ENCODE peak calls at places on chromosomes 1 and 21, in five cellular contexts. P, K, D, E and C are unnamed samples.
A peak's percentile ranks its signal among the peaks of the same experiment; 100 is the strongest.

GRCh38 chr1:44950434-44950833 is 36.0 kb downstream of the EIF2B3 start:
- DNase-seq in P (no peak), E (no peak), D (no peak), K (no peak), C (no peak)

GRCh38 chr1:177227978-177228720 is 57.4 kb downstream of the BRINP2 start:
- DNase-seq in P (no peak), K (no peak), E (no peak), D (no peak), C (peak; percentile 52)

GRCh38 chr1:151790940-151791651 is 796 bp upstream of the TDRKH start:
- DNase-seq in K (no peak), E (peak; percentile 19), D (peak; percentile 48), P (no peak), C (peak; percentile 33)

GRCh38 chr1:151371340-151371739 is 1.2 kb downstream of the SELENBP1 start:
- DNase-seq in E (peak; percentile 53), P (no peak), D (peak; percentile 69), K (no peak), C (no peak)

GRCh38 chr1:150420560-150421265 is 56.8 kb downstream of the RPRD2 start:
- DNase-seq in E (no peak), D (no peak), P (no peak), K (no peak), C (no peak)

GRCh38 chr21:35575280-35575915 is 484.9 kb downstream of the SETD4 start:
- DNase-seq in E (no peak), P (no peak), K (no peak), D (no peak), C (no peak)

GRCh38 chr1:227944066-227944930 is 3.4 kb downstream of the WNT9A start:
- DNase-seq in E (no peak), K (peak; percentile 62), D (peak; percentile 60), P (no peak), C (no peak)

GRCh38 chr1:173042806-173043205 is 7.9 kb downstream of the TNFSF18 start:
- DNase-seq in E (no peak), K (no peak), D (no peak), P (no peak), C (no peak)

GRCh38 chr1:61397915-61398314 is 315.6 kb downstream of the NFIA start:
- DNase-seq in K (no peak), E (no peak), P (no peak), D (no peak), C (no peak)

GRCh38 chr1:54117815-54118563 is 34.8 kb downstream of the CDCP2 start:
- DNase-seq in E (no peak), P (no peak), D (no peak), K (no peak), C (no peak)

DNA sequence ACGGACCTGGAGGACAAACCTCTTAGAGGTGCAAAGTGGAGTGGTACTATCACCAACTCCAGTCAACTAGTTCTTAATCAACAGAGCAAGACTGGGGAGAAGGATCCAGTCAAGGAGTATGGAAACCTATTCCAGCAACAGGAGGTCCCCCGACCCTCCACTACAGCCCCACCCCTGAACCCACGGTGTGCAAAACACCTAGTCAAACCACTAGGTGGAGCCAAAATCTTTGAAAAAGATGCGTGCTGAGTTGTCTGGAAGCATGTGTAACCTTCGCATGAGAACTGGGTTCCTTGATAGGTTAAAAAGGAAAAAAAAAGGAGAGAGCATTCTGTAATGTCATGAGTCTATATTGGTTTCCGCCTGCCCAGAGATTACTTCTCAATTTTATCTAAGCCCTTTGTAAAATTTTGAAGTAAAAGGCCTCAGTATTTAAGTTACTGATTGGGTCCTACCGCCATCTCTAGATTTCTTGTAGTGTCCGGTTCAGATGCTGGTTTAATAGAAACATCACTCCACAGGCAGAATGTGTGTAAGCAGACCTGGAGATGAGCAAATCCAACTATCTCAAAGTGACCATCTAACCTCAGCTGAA is 81.9 kb upstream of the HAO2 start:
- DNase-seq in D (peak; percentile 12), P (peak; percentile 51), E (no peak), K (no peak), C (peak; percentile 53)
- TF ChIP-seq CTCF in D (peak; percentile 51), P (peak; percentile 74), E (no peak), K (peak; percentile 78), C (peak; percentile 68)

GRCh38 chr1:50080904-50081586 is 27.7 kb upstream of the ELAVL4 start:
- DNase-seq in D (no peak), K (no peak), P (no peak), E (no peak), C (no peak)
- TF ChIP-seq CTCF in D (no peak), K (no peak), P (peak; percentile 26), E (no peak), C (no peak)

DNA sequence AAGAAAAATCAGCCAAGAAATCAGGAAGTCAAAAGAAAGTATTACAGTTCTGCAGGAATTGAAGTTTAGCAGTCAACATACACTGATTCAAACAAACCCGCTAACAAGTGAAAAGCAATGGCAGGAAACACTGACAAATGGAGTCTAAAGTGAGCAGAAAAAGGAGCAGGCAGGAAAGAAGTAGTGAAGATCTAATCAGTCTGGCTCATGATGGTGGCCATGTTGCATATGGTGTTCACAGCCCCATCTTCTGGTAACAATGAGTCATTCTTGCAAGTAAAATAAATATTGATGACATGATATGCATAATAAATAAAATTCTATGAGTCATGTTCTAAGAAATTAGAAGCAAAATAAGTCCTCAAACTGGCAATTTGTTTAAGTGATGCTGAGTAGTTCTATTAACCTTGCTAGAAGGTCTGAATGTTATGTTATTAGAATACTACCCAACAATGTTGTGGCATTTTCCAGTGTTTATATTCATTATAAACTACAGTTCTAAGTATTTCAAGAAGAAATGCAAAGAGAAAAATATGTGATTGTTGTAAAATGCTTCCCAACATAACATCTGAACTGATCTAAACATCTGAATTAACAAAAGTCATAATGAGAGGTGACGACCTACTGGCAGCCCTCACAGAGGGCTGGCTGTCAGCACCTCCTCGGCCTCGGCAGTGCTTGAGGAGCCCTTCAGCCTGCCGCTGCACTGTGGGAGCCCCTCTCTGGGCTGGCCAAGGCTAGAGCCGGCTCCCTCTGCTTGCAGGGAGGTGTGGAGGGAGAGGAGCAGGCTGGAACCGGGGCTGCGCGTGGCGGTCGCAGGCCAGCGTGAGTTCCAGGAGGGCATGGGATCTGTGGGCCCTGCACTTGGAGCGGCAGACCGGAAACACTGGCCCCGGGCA is 5.7 kb upstream of the ACBD6 start:
- DNase-seq in D (no peak), K (no peak), E (no peak), P (no peak), C (no peak)
- TF ChIP-seq CTCF in D (no peak), K (no peak), E (no peak), P (no peak), C (no peak)

GRCh38 chr1:156211243-156211642 is 1.6 kb upstream of the PMF1 start:
- DNase-seq in D (no peak), K (no peak), P (no peak), E (no peak), C (no peak)

GRCh38 chr1:156213644-156213966 is 798 bp downstream of the PMF1 start:
- DNase-seq in K (no peak), E (no peak), D (no peak), P (no peak), C (no peak)

GRCh38 chr1:156212130-156212529 is 677 bp upstream of the PMF1 start:
- DNase-seq in K (no peak), D (no peak), P (no peak), E (no peak), C (no peak)

GRCh38 chr1:156212833-156213643 is at the start of gene PMF1:
- DNase-seq in P (peak; percentile 99), K (peak; percentile 96), D (peak; percentile 97), E (peak; percentile 96), C (peak; percentile 97)

GRCh38 chr1:156214024-156214748 is 1.4 kb downstream of the PMF1 start:
- DNase-seq in K (no peak), P (no peak), E (no peak), D (no peak), C (no peak)
- TF ChIP-seq CTCF in K (no peak), P (no peak), E (no peak), D (no peak), C (no peak)

GRCh38 chr1:183926978-183927377 is 110.5 kb downstream of the COLGALT2 start:
- DNase-seq in K (no peak), E (no peak), D (no peak), P (no peak), C (no peak)

GRCh38 chr1:183925947-183926346 is 111.6 kb downstream of the COLGALT2 start:
- DNase-seq in K (no peak), D (no peak), P (no peak), E (no peak), C (no peak)

GRCh38 chr1:183920651-183921050 is 115.7 kb downstream of the RGL1 start:
- DNase-seq in D (no peak), E (no peak), K (no peak), P (no peak), C (no peak)

GRCh38 chr1:183918589-183918988 is 113.7 kb downstream of the RGL1 start:
- DNase-seq in K (no peak), P (no peak), E (no peak), D (no peak), C (no peak)

GRCh38 chr1:183922197-183922596 is 115.3 kb downstream of the COLGALT2 start:
- DNase-seq in E (no peak), D (no peak), P (no peak), K (no peak), C (no peak)
- TF ChIP-seq CTCF in E (no peak), D (no peak), P (no peak), K (peak; percentile 60), C (no peak)